ENCODE peak calls at places on chromosomes 13 and 19, in nine cellular contexts. H, M, A, Q, X, B, C, N and E are unnamed samples.

GRCh38 chr19:34209726-34210125 is 37.4 kb downstream of the LSM14A start:
- DNase-seq in Q (no peak), X (no peak), H (no peak), C (no peak), M (no peak), B (no peak), N (no peak), A (no peak), E (no peak)

GRCh38 chr19:43872547-43873336 is 45.6 kb downstream of the ZNF283 start:
- DNase-seq in X (no peak), C (no peak), A (peak), B (no peak), M (no peak), Q (no peak), H (no peak), N (peak), E (no peak)

GRCh38 chr13:36163809-36164308 is 32.7 kb upstream of the DCLK1 start:
- DNase-seq in M (no peak), B (peak), H (no peak), A (peak), Q (peak), X (peak), N (peak), C (peak), E (no peak)

GRCh38 chr19:7556696-7557315 is 21.3 kb downstream of the PNPLA6 start:
- DNase-seq in X (no peak), N (no peak), M (no peak), H (no peak), C (no peak), Q (no peak), B (no peak), A (no peak), E (no peak)

GRCh38 chr19:42285988-42286348 is 16.0 kb upstream of the PRR19 start:
- DNase-seq in B (no peak), H (no peak), C (no peak), A (no peak), N (no peak), X (no peak), Q (no peak), M (no peak), E (no peak)

GRCh38 chr19:39142655-39143054 is 17.1 kb downstream of the PAK4 start:
- DNase-seq in Q (no peak), A (no peak), X (no peak), M (no peak), N (no peak), H (no peak), B (no peak), C (no peak), E (no peak)

GRCh38 chr13:19178901-19179593 is 2.6 kb downstream of the TUBA3C start:
- DNase-seq in N (no peak), Q (no peak), B (no peak), X (no peak), A (no peak), C (no peak), H (no peak), M (no peak), E (no peak)

GRCh38 chr13:30832845-30833332 is 73.2 kb upstream of the MEDAG start:
- DNase-seq in M (peak), H (peak), C (no peak), B (no peak), Q (peak), X (no peak), N (no peak), A (peak), E (no peak)

GRCh38 chr19:41023193-41023592 is 32.1 kb downstream of the CYP2B6 start:
- DNase-seq in N (no peak), B (no peak), M (no peak), H (no peak), X (no peak), A (no peak), C (no peak), Q (no peak), E (no peak)

GRCh38 chr13:74301200-74302063 is 167.2 kb upstream of the KLF12 start:
- DNase-seq in X (no peak), N (no peak), B (no peak), H (no peak), M (no peak), C (no peak), Q (no peak), A (no peak), E (no peak)

GRCh38 chr19:17560205-17560595 is 4.8 kb downstream of the COLGALT1 start:
- DNase-seq in C (no peak), M (peak), Q (peak), A (peak), H (no peak), X (no peak), N (peak), B (no peak), E (no peak)

GRCh38 chr13:30466841-30467252 is 1.1 kb upstream of the HMGB1 start:
- DNase-seq in N (peak), H (no peak), B (no peak), M (no peak), A (no peak), C (no peak), X (no peak), Q (no peak), E (no peak)

GRCh38 chr13:26480246-26480855 is 77.1 kb upstream of the WASF3 start:
- DNase-seq in A (peak), M (no peak), H (no peak), Q (no peak), C (no peak), B (no peak), X (no peak), N (no peak), E (no peak)

GRCh38 chr13:101265934-101266333 is 150.4 kb downstream of the NALCN start:
- DNase-seq in N (peak), B (no peak), C (no peak), M (no peak), A (no peak), X (no peak), H (no peak), Q (no peak), E (no peak)

GRCh38 chr19:19540707-19541515 is 2.8 kb downstream of the CILP2 start:
- DNase-seq in M (no peak), A (peak), B (no peak), C (no peak), H (peak), X (no peak), N (no peak), Q (no peak), E (peak)

GRCh38 chr19:15551183-15552004 is 43.1 kb downstream of the CYP4F22 start:
- DNase-seq in X (no peak), A (peak), C (no peak), N (peak), Q (peak), H (peak), B (no peak), M (no peak), E (peak)

GRCh38 chr19:21786931-21787330 is 19.6 kb upstream of the ZNF100 start:
- DNase-seq in A (no peak), N (no peak), B (no peak), C (no peak), H (no peak), X (no peak), M (no peak), Q (no peak), E (no peak)

GRCh38 chr19:455031-455705 is 5.7 kb downstream of the SHC2 start:
- DNase-seq in Q (no peak), C (no peak), B (no peak), N (no peak), M (no peak), A (no peak), X (no peak), H (no peak), E (no peak)
- TF ChIP-seq CTCF in Q (no peak), C (no peak), B (no peak), N (no peak), M (no peak), A (no peak), X (no peak), H (no peak), E (no peak)

DNA sequence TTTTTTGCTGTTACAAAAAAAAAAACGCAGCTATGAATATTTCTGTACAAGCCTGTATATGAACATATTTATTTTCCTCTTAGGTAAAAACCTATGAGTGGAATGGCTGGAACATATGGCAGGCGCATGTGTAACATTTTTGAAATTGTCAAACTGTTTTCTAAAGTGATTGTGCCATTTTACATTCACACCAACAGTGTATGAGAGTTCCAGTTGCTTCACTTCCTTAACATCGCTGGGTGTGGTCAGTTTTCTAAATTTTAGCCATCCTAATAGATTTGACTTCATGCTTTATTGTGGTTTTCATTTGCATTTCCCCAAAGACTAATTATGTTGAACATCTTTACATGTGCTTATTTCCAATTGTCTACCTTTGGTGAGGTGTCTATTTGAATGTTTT is 306.8 kb downstream of the KCNRG start:
- DNase-seq in Q (no peak), H (no peak), X (no peak), C (no peak), M (no peak), A (no peak), N (no peak), B (no peak), E (no peak)
- TF ChIP-seq CTCF in Q (no peak), H (no peak), X (no peak), C (no peak), M (no peak), A (no peak), N (no peak), B (no peak), E (no peak)

GRCh38 chr19:5893907-5894703 is 9.5 kb downstream of the NDUFA11 start:
- DNase-seq in B (no peak), C (no peak), H (no peak), Q (peak), M (no peak), X (no peak), N (no peak), A (no peak), E (no peak)

GRCh38 chr19:5893296-5893903 is 10.2 kb downstream of the NDUFA11 start:
- DNase-seq in M (no peak), A (no peak), C (no peak), N (no peak), X (no peak), H (no peak), Q (no peak), B (no peak), E (no peak)

GRCh38 chr19:5892772-5893275 is 10.8 kb downstream of the NDUFA11 start:
- DNase-seq in M (no peak), Q (no peak), N (no peak), B (no peak), X (no peak), H (no peak), C (no peak), A (no peak), E (no peak)

GRCh38 chr19:5891572-5891937 is 12.0 kb downstream of the NDUFA11 start:
- DNase-seq in N (no peak), X (no peak), C (no peak), M (no peak), Q (no peak), B (no peak), H (no peak), A (no peak), E (no peak)

DNA sequence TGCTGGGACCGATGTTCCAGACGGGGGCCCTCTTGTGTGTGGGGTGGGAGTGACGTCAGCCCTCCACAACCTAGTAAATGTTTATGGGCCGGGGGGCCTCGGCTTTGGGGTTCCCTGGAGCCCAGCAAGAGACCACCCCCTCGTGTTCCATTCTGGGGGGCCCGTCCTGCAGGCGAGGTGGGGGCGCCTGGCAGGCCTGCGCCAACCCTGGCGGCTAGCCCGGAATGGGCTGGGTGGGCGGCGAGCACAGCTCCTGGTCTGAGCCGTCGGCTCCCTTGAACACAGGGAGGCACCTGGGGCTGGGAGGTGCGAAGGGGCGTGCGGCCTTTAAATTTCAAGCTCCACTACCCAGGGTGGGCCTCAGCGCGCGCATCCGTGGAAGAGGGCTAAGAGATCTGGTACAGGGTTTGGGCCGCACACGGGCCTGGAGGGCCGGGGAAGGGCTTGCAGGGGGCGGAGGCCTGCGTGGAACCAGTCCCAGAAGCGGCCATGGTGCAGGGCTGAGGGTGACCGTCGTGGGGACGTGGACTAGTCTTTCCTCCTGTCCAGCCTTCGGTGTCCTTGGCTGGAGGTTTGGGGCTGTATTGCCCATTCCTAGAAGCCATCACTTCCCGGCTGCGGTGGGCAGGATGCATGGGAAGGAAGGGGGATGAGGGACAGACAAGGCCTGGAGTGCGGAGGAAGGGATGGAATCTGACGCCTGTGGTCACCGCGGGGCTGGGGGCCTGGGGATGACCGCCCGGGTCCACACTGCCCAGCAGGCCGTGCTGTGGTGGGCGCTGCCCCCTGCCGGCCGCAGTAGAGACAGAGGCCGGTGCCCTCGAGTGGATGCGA is 11.4 kb downstream of the NDUFA11 start:
- DNase-seq in Q (peak), H (no peak), C (no peak), B (no peak), A (peak), N (peak), M (no peak), X (no peak), E (no peak)
- TF ChIP-seq CTCF in Q (peak), H (no peak), C (peak), B (peak), A (peak), N (peak), M (peak), X (no peak), E (no peak)

DNA sequence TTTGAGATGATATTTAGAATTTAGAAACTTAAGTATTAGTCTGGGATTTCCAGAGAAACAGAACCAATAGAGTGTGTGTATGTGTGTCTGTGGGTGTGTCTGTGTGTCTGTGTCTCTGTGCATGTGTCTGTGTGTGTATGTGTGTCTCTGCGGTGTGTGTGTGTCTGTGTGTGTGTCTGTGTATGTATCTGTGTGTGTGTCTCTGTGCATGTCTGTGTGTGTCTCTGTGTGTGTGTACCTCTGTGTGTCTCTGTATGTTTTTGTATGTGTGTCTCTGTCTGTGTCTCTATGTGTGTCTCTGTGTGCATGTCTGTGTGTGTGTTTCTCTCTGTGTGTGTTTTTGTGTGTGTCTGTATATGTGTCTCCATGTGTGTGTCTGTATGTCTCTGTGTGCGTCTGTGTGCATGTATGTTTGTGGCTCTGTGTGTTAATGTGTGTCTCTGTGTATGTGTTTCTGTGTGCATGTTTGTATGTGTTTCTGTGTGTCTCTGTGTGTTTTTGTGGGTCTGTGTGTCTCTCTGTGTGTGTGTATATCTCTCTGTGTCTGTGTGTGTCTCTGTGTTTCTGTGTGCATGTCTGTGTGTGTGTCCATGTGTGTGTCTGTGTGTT is 22.0 kb downstream of the GPR42 start:
- DNase-seq in C (no peak), Q (no peak), A (no peak), H (no peak), M (no peak), B (no peak), X (no peak), N (no peak), E (no peak)
- TF ChIP-seq CTCF in C (no peak), Q (no peak), A (no peak), H (no peak), M (no peak), B (no peak), X (no peak), N (no peak), E (no peak)

GRCh38 chr19:31459430-31459829 is 110.2 kb upstream of the TSHZ3 start:
- DNase-seq in N (peak), C (no peak), Q (no peak), X (no peak), H (no peak), B (no peak), M (no peak), A (no peak), E (no peak)
- TF ChIP-seq CTCF in N (no peak), C (peak), Q (no peak), X (no peak), H (no peak), B (no peak), M (no peak), A (no peak), E (no peak)

GRCh38 chr19:51688665-51689571 is 4.2 kb upstream of the SPACA6 start:
- DNase-seq in X (no peak), N (peak), C (peak), B (peak), A (peak), H (peak), Q (peak), M (no peak), E (no peak)
- TF ChIP-seq CTCF in X (no peak), N (no peak), C (no peak), B (peak), A (no peak), H (no peak), Q (no peak), M (no peak), E (no peak)

DNA sequence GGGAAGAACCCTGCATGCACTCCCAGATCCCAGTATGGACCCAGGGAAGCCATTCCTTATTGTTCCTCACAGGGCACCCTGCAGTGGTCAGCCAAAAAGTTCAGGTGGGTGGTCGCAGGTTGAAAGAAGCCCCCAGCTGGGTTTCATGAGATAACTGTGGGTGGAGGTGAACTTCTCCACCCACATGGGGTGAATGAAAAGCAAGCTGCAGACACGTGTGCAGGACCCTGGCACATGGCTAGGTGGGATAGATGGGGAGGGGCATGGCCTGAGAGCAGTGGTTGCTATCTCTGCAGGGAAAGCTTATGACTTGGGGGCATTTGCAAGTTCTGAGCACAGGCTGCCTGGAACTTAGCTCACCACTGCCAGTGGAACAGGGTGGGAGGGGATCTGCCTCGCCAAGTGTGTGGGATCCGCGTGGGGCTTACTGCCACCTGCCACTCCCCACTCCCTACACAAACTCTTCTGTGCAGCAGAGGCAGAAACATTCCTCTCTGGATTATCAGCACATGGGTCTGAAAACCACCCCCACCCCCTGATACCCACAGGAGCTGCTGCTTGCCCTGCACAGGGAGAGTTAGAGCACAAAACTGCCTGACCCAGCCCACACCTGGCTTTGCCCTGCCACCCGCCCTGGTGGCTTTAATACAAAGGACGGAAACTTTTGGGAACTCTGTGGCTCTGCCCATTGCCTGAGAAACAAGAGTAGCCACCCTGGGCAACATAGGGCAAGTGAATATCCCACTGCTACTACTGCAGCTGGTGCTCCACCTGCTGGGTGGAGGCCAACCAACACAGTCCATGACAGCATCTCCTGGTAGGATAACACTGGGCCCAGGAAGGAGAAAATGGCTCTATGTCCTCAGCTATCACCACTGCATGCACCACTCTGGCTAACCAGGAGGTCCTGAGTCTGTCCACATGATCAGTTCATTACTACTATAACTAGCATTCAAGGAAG is 24.4 kb downstream of the PLA2G4C start:
- DNase-seq in B (no peak), N (no peak), Q (no peak), C (no peak), H (no peak), A (no peak), X (no peak), M (no peak), E (no peak)
- TF ChIP-seq CTCF in B (no peak), N (no peak), Q (no peak), C (no peak), H (no peak), A (no peak), X (no peak), M (no peak), E (no peak)

GRCh38 chr13:61685683-61686013 is 270.0 kb upstream of the PCDH20 start:
- DNase-seq in N (no peak), M (no peak), B (no peak), X (no peak), H (no peak), A (no peak), Q (no peak), C (no peak), E (no peak)
- TF ChIP-seq CTCF in N (no peak), M (no peak), B (no peak), X (no peak), H (no peak), A (no peak), Q (no peak), C (no peak), E (no peak)

DNA sequence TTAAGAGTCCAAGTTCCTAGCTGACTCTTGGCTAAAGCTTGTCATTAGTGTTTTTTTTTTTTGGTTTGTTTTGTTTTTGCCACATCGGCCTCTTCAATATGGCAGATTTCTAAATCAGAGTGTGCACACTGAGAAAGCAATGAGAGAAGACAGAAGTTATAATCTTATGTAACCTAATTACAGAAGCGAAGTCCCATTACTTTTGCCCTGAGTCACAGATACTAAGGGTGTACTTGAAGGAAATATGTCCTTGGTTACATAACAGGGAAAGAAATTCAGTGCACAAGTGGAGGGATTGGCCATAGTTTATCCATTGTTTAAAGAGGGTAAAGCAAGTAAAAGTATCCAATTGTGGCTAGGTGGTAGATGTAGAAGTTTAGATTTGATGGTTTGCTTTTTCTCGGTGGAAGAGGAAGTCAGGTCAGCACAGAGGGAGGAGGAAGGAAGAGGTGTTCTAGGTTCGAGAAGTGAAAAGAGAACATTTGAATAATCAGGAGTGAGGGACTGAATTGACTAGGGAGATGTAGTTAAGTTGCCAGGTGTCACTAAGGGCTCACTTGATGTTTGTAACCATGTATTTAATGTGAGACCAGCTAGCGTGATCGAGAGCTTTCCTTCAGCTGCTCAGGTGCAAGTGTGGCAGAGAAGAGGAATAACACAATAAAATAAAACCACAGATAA is 12.2 kb downstream of the GTF2F2 start:
- DNase-seq in Q (no peak), C (no peak), A (no peak), H (no peak), N (no peak), M (no peak), B (no peak), X (no peak), E (no peak)
- TF ChIP-seq CTCF in Q (no peak), C (no peak), A (no peak), H (no peak), N (no peak), M (no peak), B (no peak), X (no peak), E (no peak)

GRCh38 chr19:3526507-3527244 is 12.3 kb upstream of the TEKTIP1 start:
- DNase-seq in H (no peak), X (no peak), Q (no peak), C (no peak), A (no peak), B (no peak), N (no peak), M (no peak), E (no peak)
- TF ChIP-seq CTCF in H (no peak), X (no peak), Q (no peak), C (peak), A (peak), B (no peak), N (no peak), M (no peak), E (no peak)